ENCODE peak calls at places on chromosomes 2 and 18, in six cellular contexts. One of them, this sample, is unnamed.

GRCh38 chr2:60852282-60852860 is 29.0 kb upstream of the REL start:
- DNase-seq in Ammon's horn: peak
- DNase-seq in activated naive CD8-positive, alpha-beta T cell treated with anti-CD3 and anti-CD28 coated beads for 36 hours: no peak
- DNase-seq in C1 segment of cervical spinal cord: no peak
- DNase-seq in GF-D8: peak
- DNase-seq in fibroblast of lung: no peak
- DNase-seq in this sample: no peak

GRCh38 chr2:238238766-238239551 is 879 bp downstream of the HES6 start:
- DNase-seq in Ammon's horn: no peak
- DNase-seq in activated naive CD8-positive, alpha-beta T cell treated with anti-CD3 and anti-CD28 coated beads for 36 hours: peak
- DNase-seq in C1 segment of cervical spinal cord: no peak
- DNase-seq in GF-D8: peak
- DNase-seq in fibroblast of lung: no peak
- DNase-seq in this sample: peak

GRCh38 chr2:220701115-220701514 is 871.0 kb downstream of the EPHA4 start:
- DNase-seq in Ammon's horn: no peak
- DNase-seq in activated naive CD8-positive, alpha-beta T cell treated with anti-CD3 and anti-CD28 coated beads for 36 hours: no peak
- DNase-seq in C1 segment of cervical spinal cord: no peak
- DNase-seq in GF-D8: no peak
- DNase-seq in fibroblast of lung: no peak
- DNase-seq in this sample: no peak

GRCh38 chr2:74481961-74482800 is 617 bp downstream of the CCDC142 start:
- DNase-seq in Ammon's horn: no peak
- DNase-seq in activated naive CD8-positive, alpha-beta T cell treated with anti-CD3 and anti-CD28 coated beads for 36 hours: peak
- DNase-seq in C1 segment of cervical spinal cord: no peak
- DNase-seq in GF-D8: peak
- DNase-seq in fibroblast of lung: no peak
- DNase-seq in this sample: no peak

GRCh38 chr2:70041666-70042065 is 45.6 kb upstream of the PCBP1 start:
- DNase-seq in Ammon's horn: no peak
- DNase-seq in activated naive CD8-positive, alpha-beta T cell treated with anti-CD3 and anti-CD28 coated beads for 36 hours: no peak
- DNase-seq in C1 segment of cervical spinal cord: no peak
- DNase-seq in GF-D8: no peak
- DNase-seq in fibroblast of lung: no peak
- DNase-seq in this sample: no peak

GRCh38 chr2:69798909-69799526 is 30.4 kb upstream of the GMCL1 start:
- DNase-seq in Ammon's horn: no peak
- DNase-seq in activated naive CD8-positive, alpha-beta T cell treated with anti-CD3 and anti-CD28 coated beads for 36 hours: no peak
- DNase-seq in C1 segment of cervical spinal cord: no peak
- DNase-seq in GF-D8: no peak
- DNase-seq in fibroblast of lung: peak
- DNase-seq in this sample: no peak

GRCh38 chr18:9742588-9743131 is 34.6 kb downstream of the RAB31 start:
- DNase-seq in Ammon's horn: peak
- DNase-seq in activated naive CD8-positive, alpha-beta T cell treated with anti-CD3 and anti-CD28 coated beads for 36 hours: no peak
- DNase-seq in C1 segment of cervical spinal cord: no peak
- DNase-seq in GF-D8: peak
- DNase-seq in fibroblast of lung: no peak
- DNase-seq in this sample: no peak

GRCh38 chr2:215931256-215931903 is 82.0 kb downstream of the MREG start:
- DNase-seq in Ammon's horn: peak
- DNase-seq in activated naive CD8-positive, alpha-beta T cell treated with anti-CD3 and anti-CD28 coated beads for 36 hours: peak
- DNase-seq in C1 segment of cervical spinal cord: no peak
- DNase-seq in GF-D8: no peak
- DNase-seq in fibroblast of lung: peak
- DNase-seq in this sample: peak

GRCh38 chr18:77554061-77554460 is 304.4 kb downstream of the GALR1 start:
- DNase-seq in Ammon's horn: no peak
- DNase-seq in activated naive CD8-positive, alpha-beta T cell treated with anti-CD3 and anti-CD28 coated beads for 36 hours: no peak
- DNase-seq in C1 segment of cervical spinal cord: no peak
- DNase-seq in GF-D8: no peak
- DNase-seq in fibroblast of lung: no peak
- DNase-seq in this sample: no peak

GRCh38 chr2:157258520-157259326 is 1.2 kb downstream of the GALNT5 start:
- DNase-seq in Ammon's horn: no peak
- DNase-seq in activated naive CD8-positive, alpha-beta T cell treated with anti-CD3 and anti-CD28 coated beads for 36 hours: no peak
- DNase-seq in C1 segment of cervical spinal cord: no peak
- DNase-seq in GF-D8: no peak
- DNase-seq in fibroblast of lung: no peak
- DNase-seq in this sample: no peak

GRCh38 chr2:237892936-237893595 is 33.6 kb downstream of the RAMP1 start:
- DNase-seq in Ammon's horn: no peak
- DNase-seq in activated naive CD8-positive, alpha-beta T cell treated with anti-CD3 and anti-CD28 coated beads for 36 hours: no peak
- DNase-seq in C1 segment of cervical spinal cord: no peak
- DNase-seq in GF-D8: no peak
- DNase-seq in fibroblast of lung: no peak
- DNase-seq in this sample: peak

GRCh38 chr2:158269143-158269542 is 167.5 kb downstream of the UPP2 start:
- DNase-seq in Ammon's horn: no peak
- DNase-seq in activated naive CD8-positive, alpha-beta T cell treated with anti-CD3 and anti-CD28 coated beads for 36 hours: no peak
- DNase-seq in C1 segment of cervical spinal cord: no peak
- DNase-seq in GF-D8: no peak
- DNase-seq in fibroblast of lung: no peak
- DNase-seq in this sample: no peak

GRCh38 chr2:60891175-60891574 is 9.8 kb downstream of the REL start:
- DNase-seq in Ammon's horn: no peak
- DNase-seq in activated naive CD8-positive, alpha-beta T cell treated with anti-CD3 and anti-CD28 coated beads for 36 hours: no peak
- DNase-seq in C1 segment of cervical spinal cord: no peak
- DNase-seq in GF-D8: no peak
- DNase-seq in fibroblast of lung: no peak
- DNase-seq in this sample: no peak

GRCh38 chr2:146235158-146235557 is 1609.7 kb upstream of the ACVR2A start:
- DNase-seq in Ammon's horn: no peak
- DNase-seq in activated naive CD8-positive, alpha-beta T cell treated with anti-CD3 and anti-CD28 coated beads for 36 hours: no peak
- DNase-seq in C1 segment of cervical spinal cord: no peak
- DNase-seq in GF-D8: no peak
- DNase-seq in fibroblast of lung: no peak
- DNase-seq in this sample: no peak